ENCODE peak calls at places on chromosomes 13 and 19, in seven cellular contexts. F is aorta, N is neuronal stem cell, V is right lobe of liver, Z is colonic mucosa, W is ascending aorta, G is adipocyte. S is an unnamed sample.

GRCh38 chr13:48304132-48304876 is 753 bp downstream of the RB1 start:
- DNase-seq in F (no peak), N (peak; percentile 17), V (peak; percentile 55), Z (peak; percentile 48), W (peak; percentile 69), G (peak; percentile 78), S (no peak)

GRCh38 chr19:51821511-51821910 is 26.6 kb downstream of the FPR3 start:
- DNase-seq in F (no peak), N (no peak), V (no peak), Z (no peak), W (no peak), G (no peak), S (no peak)

GRCh38 chr19:38072776-38073411 is 151.1 kb downstream of the DPF1 start:
- DNase-seq in F (no peak), N (no peak), V (no peak), Z (no peak), W (no peak), G (no peak), S (no peak)

GRCh38 chr19:44710483-44710882 is 11.5 kb downstream of the CEACAM16 start:
- DNase-seq in F (no peak), N (no peak), V (no peak), Z (no peak), W (no peak), G (no peak), S (no peak)

GRCh38 chr13:44583126-44583525 is 7.0 kb upstream of the TSC22D1 start:
- DNase-seq in F (no peak), N (no peak), V (no peak), Z (no peak), W (no peak), G (peak; percentile 43), S (no peak)

GRCh38 chr13:78598382-78598781 is 5.0 kb downstream of the POU4F1 start:
- DNase-seq in F (no peak), N (no peak), V (no peak), Z (no peak), W (no peak), G (no peak), S (no peak)

GRCh38 chr13:94305934-94306333 is 173.5 kb downstream of the DCT start:
- DNase-seq in F (no peak), N (no peak), V (no peak), Z (no peak), W (no peak), G (no peak), S (no peak)

GRCh38 chr13:114041493-114041892 is 67.6 kb upstream of the C13orf46 start:
- DNase-seq in F (no peak), N (no peak), V (no peak), Z (no peak), W (no peak), G (no peak), S (no peak)

GRCh38 chr13:77952737-77953136 is 34.1 kb upstream of the EDNRB start:
- DNase-seq in F (no peak), N (no peak), V (no peak), Z (no peak), W (no peak), G (no peak), S (no peak)

GRCh38 chr13:46367622-46368327 is 19.3 kb downstream of the RUBCNL start:
- DNase-seq in F (no peak), N (no peak), V (no peak), Z (no peak), W (no peak), G (peak; percentile 34), S (no peak)

GRCh38 chr13:48782429-48782840 is 128.7 kb downstream of the CYSLTR2 start:
- DNase-seq in F (no peak), N (no peak), V (peak; percentile 60), Z (no peak), W (no peak), G (no peak), S (no peak)

GRCh38 chr13:23652909-23653726 is 82.9 kb downstream of the TNFRSF19 start:
- DNase-seq in F (no peak), N (no peak), V (no peak), Z (no peak), W (no peak), G (no peak), S (no peak)

GRCh38 chr13:30998548-30999140 is 66.2 kb downstream of the TEX26 start:
- DNase-seq in F (no peak), N (no peak), V (no peak), Z (no peak), W (no peak), G (peak; percentile 72), S (no peak)

GRCh38 chr19:35696835-35697234 is 7.5 kb upstream of the ZBTB32 start:
- DNase-seq in F (no peak), N (no peak), V (no peak), Z (no peak), W (no peak), G (no peak), S (no peak)

GRCh38 chr19:30862876-30863275 is 486.4 kb downstream of the TSHZ3 start:
- DNase-seq in F (no peak), N (no peak), V (no peak), Z (no peak), W (peak; percentile 37), G (no peak), S (no peak)

GRCh38 chr13:30585748-30586262 is 31.9 kb upstream of the USPL1 start:
- DNase-seq in F (no peak), N (no peak), V (no peak), Z (no peak), W (no peak), G (peak; percentile 16), S (no peak)

GRCh38 chr13:25910243-25910642 is 141.6 kb downstream of the SHISA2 start:
- DNase-seq in F (no peak), N (peak; percentile 29), V (no peak), Z (no peak), W (no peak), G (no peak), S (no peak)

GRCh38 chr19:37817180-37817911 is 38.0 kb upstream of the ZNF573 start:
- DNase-seq in F (peak; percentile 92), N (peak; percentile 63), V (peak; percentile 61), Z (peak; percentile 79), W (peak; percentile 73), G (peak; percentile 70), S (no peak)

GRCh38 chr19:45179063-45179847 is 671 bp downstream of the BLOC1S3 start:
- DNase-seq in F (peak; percentile 87), N (no peak), V (peak; percentile 67), Z (no peak), W (no peak), G (peak; percentile 73), S (peak; percentile 11)

GRCh38 chr19:28864024-28864503 is 348.9 kb downstream of the UQCRFS1 start:
- DNase-seq in F (no peak), N (no peak), V (no peak), Z (no peak), W (no peak), G (no peak), S (no peak)

GRCh38 chr19:39655613-39656012 is at the start of gene LGALS16:
- DNase-seq in F (no peak), N (no peak), V (no peak), Z (no peak), W (no peak), G (no peak), S (no peak)

GRCh38 chr13:23672616-23673015 is 102.4 kb downstream of the TNFRSF19 start:
- DNase-seq in F (no peak), N (no peak), V (no peak), Z (no peak), W (no peak), G (no peak), S (no peak)

GRCh38 chr19:28711401-28711800 is 501.6 kb downstream of the UQCRFS1 start:
- DNase-seq in F (no peak), N (no peak), V (no peak), Z (no peak), W (no peak), G (no peak), S (no peak)

DNA sequence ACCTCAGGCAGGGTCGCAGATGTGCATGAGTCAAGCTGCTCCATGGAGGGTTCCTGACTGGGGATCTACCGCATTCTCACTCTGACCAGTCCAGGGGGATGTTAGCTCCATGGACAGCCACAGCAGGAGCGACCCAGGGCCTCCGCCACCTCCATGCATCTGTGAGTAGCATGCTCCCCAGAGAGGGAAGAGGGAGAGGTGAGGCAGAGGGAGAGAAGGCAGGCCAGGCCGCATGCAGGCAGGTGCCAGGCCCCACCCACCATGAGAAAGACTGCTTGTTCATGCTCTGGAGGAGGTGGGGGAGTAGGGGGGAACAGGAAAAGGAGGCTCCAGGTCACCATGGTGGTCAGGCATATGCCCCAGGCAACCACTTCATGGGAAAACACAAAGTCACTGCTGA is 20.3 kb downstream of the TUBA3C start:
- DNase-seq in F (peak; percentile 28), N (no peak), V (no peak), Z (no peak), W (no peak), G (no peak), S (no peak)
- H3K9me3 ChIP-seq in F (peaks cover 3% of the 10 kb centered on the region), N (no peaks in the 10 kb centered on the region), V (no peaks in the 10 kb centered on the region), Z (no peaks in the 10 kb centered on the region), W (no peaks in the 10 kb centered on the region), G (peaks cover 5% of the 10 kb centered on the region), S (no peaks in the 10 kb centered on the region)

GRCh38 chr13:99296270-99296865 is 10.8 kb downstream of the GPR183 start:
- DNase-seq in F (no peak), N (no peak), V (no peak), Z (no peak), W (no peak), G (peak; percentile 43), S (no peak)
- H3K4me1 ChIP-seq in F (no peaks in the 10 kb centered on the region), N (no peaks in the 10 kb centered on the region), V (no peaks in the 10 kb centered on the region), Z (peaks cover 7% of the 10 kb centered on the region), W (no peaks in the 10 kb centered on the region), G (no peaks in the 10 kb centered on the region), S (peaks cover 64% of the 10 kb centered on the region)

GRCh38 chr19:23365222-23365621 is 30.0 kb downstream of the ZNF91 start:
- DNase-seq in F (no peak), N (no peak), V (no peak), Z (no peak), W (no peak), G (no peak), S (no peak)
- H3K9me3 ChIP-seq in F (peaks cover 7% of the 10 kb centered on the region), N (peaks cover 83% of the 10 kb centered on the region), V (peaks cover 3% of the 10 kb centered on the region), Z (peaks cover 12% of the 10 kb centered on the region), W (peaks cover 78% of the 10 kb centered on the region), G (peaks cover 89% of the 10 kb centered on the region), S (peaks cover 43% of the 10 kb centered on the region)

DNA sequence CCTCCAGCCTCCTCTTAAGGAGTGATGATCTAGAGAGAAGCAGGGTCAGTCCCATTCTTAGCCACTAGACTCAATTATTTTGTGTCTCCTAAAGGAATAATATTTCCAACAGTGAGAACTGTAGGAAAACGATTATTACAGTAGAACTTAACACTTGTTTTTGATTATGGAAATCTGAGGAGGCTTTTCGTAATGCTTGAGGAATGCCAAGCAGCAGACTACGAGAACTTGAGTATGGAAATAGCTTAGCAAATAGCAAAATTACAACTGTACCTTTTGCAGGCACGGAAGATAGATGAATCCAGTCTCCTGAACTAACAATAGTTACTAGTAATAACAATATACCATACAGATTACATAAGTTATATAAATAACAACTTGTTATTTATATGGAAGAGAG is 12.2 kb downstream of the BRD4 start:
- DNase-seq in F (no peak), N (no peak), V (no peak), Z (no peak), W (no peak), G (peak; percentile 89), S (no peak)
- H3K4me1 ChIP-seq in F (peaks cover 9% of the 10 kb centered on the region), N (peaks cover 16% of the 10 kb centered on the region), V (peaks cover 66% of the 10 kb centered on the region), Z (peaks cover 46% of the 10 kb centered on the region), W (peaks cover 19% of the 10 kb centered on the region), G (peaks cover 81% of the 10 kb centered on the region), S (peaks cover 90% of the 10 kb centered on the region)

GRCh38 chr13:83220241-83220640 is 662.0 kb downstream of the SLITRK1 start:
- DNase-seq in F (no peak), N (no peak), V (no peak), Z (no peak), W (no peak), G (peak; percentile 19), S (no peak)
- H3K9me3 ChIP-seq in F (no peaks in the 10 kb centered on the region), N (no peaks in the 10 kb centered on the region), V (no peaks in the 10 kb centered on the region), Z (peaks cover 3% of the 10 kb centered on the region), W (no peaks in the 10 kb centered on the region), G (no peaks in the 10 kb centered on the region), S (no peaks in the 10 kb centered on the region)

GRCh38 chr19:4083677-4084546 is 17.2 kb upstream of the ZBTB7A start:
- DNase-seq in F (no peak), N (no peak), V (no peak), Z (peak; percentile 73), W (no peak), G (no peak), S (no peak)
- H3K4me1 ChIP-seq in F (no peaks in the 10 kb centered on the region), N (no peaks in the 10 kb centered on the region), V (no peaks in the 10 kb centered on the region), Z (peaks cover 28% of the 10 kb centered on the region), W (no peaks in the 10 kb centered on the region), G (no peaks in the 10 kb centered on the region), S (peaks cover 63% of the 10 kb centered on the region)

S was measured in CD8-positive, alpha-beta T cell.